ENCODE peak calls at places on chromosomes 4 and X, in five cellular contexts. Y is tibial nerve, S is psoas muscle, Z is Panc1, U is transverse colon. J is an unnamed sample. For H3K4me1, the result is how much of the 10 kb centered on the place peaks cover.

GRCh38 chr4:14934704-14935390 is 67.4 kb upstream of the CPEB2 start:
- DNase-seq in S (no peak), Z (no peak), Y (no peak), U (no peak), J (no peak)

GRCh38 chrX:74232859-74233258 is 71.1 kb upstream of the ZCCHC13 start:
- DNase-seq in Y (no peak), Z (no peak), U (no peak), S (no peak), J (no peak)

GRCh38 chr4:1400861-1401408 is 5.3 kb downstream of the NKX1-1 start:
- DNase-seq in Z (no peak), U (no peak), Y (no peak), S (peak), J (no peak)

GRCh38 chrX:106707771-106708454 is 18.6 kb upstream of the RNF128 start:
- DNase-seq in Z (peak), S (no peak), U (no peak), Y (no peak), J (no peak)

GRCh38 chrX:130125090-130125489 is 14.8 kb upstream of the ELF4 start:
- DNase-seq in S (peak), U (peak), Y (peak), Z (no peak), J (no peak)

GRCh38 chrX:12872741-12873140 is 5.9 kb downstream of the TLR7 start:
- DNase-seq in Y (no peak), Z (no peak), U (no peak), S (no peak), J (no peak)

GRCh38 chrX:105823092-105823454 is 734 bp downstream of the NRK start:
- DNase-seq in Y (no peak), Z (no peak), U (no peak), S (no peak), J (no peak)

GRCh38 chr4:115370490-115370889 is 257.1 kb upstream of the NDST4 start:
- DNase-seq in S (no peak), Z (no peak), Y (no peak), U (no peak), J (no peak)

GRCh38 chr4:114178392-114178791 is 198.9 kb upstream of the ARSJ start:
- DNase-seq in Z (no peak), U (no peak), S (no peak), Y (no peak), J (no peak)

GRCh38 chrX:45758738-45759397 is 558.2 kb upstream of the DIPK2B start:
- DNase-seq in S (no peak), U (no peak), Y (no peak), Z (no peak), J (no peak)

GRCh38 chr4:125689839-125690238 is 375.1 kb downstream of the FAT4 start:
- DNase-seq in U (no peak), Y (no peak), Z (no peak), S (no peak), J (no peak)

GRCh38 chr4:189511581-189511980 is 429.1 kb upstream of the FRG1 start:
- DNase-seq in U (no peak), Z (no peak), S (no peak), Y (no peak), J (no peak)

GRCh38 chr4:73311428-73311827 is 52.8 kb upstream of the ANKRD17 start:
- DNase-seq in Z (no peak), S (no peak), U (no peak), Y (no peak), J (no peak)

GRCh38 chrX:11474021-11474420 is 180.8 kb downstream of the AMELX start:
- DNase-seq in Z (no peak), Y (no peak), U (no peak), S (no peak), J (no peak)

GRCh38 chrX:129176710-129177109 is 346.6 kb downstream of the SMARCA1 start:
- DNase-seq in Z (no peak), Y (no peak), U (no peak), S (no peak), J (no peak)

GRCh38 chrX:50618788-50619558 is 148.3 kb upstream of the DGKK start:
- DNase-seq in Y (no peak), U (peak), Z (no peak), S (no peak), J (no peak)

GRCh38 chr4:11480683-11481082 is 52.0 kb upstream of the HS3ST1 start:
- DNase-seq in S (no peak), Z (no peak), Y (no peak), U (no peak), J (no peak)

GRCh38 chr4:64166365-64166764 is 242.9 kb downstream of the TECRL start:
- DNase-seq in Y (no peak), U (no peak), Z (no peak), S (no peak), J (no peak)

GRCh38 chr4:101192244-101192643 is 155.1 kb downstream of the PPP3CA start:
- DNase-seq in Z (no peak), U (no peak), S (no peak), Y (no peak), J (no peak)

GRCh38 chr4:47838445-47838844 is 578 bp upstream of the CORIN start:
- DNase-seq in Z (no peak), S (no peak), Y (no peak), U (no peak), J (no peak)

GRCh38 chr4:140556372-140557085 is 12.2 kb downstream of the UCP1 start:
- DNase-seq in Y (no peak), S (no peak), Z (no peak), U (no peak), J (no peak)

GRCh38 chr4:124635331-124635730 is 77.2 kb downstream of the ANKRD50 start:
- DNase-seq in U (no peak), Z (no peak), S (no peak), Y (no peak), J (no peak)

GRCh38 chr4:111601671-111602070 is 543.6 kb upstream of the FAM241A start:
- DNase-seq in Y (no peak), U (no peak), Z (no peak), S (no peak), J (no peak)

GRCh38 chr4:52917836-52918235 is 55.7 kb downstream of the RASL11B start:
- DNase-seq in Y (no peak), S (no peak), U (no peak), Z (no peak), J (no peak)

GRCh38 chr4:163582688-163583087 is 88.2 kb downstream of the TMA16 start:
- DNase-seq in Y (no peak), Z (no peak), U (no peak), S (no peak), J (no peak)

GRCh38 chr4:82017680-82018079 is 356.1 kb downstream of the HNRNPD start:
- DNase-seq in Y (no peak), U (no peak), S (no peak), Z (no peak), J (no peak)

GRCh38 chrX:40513012-40513411 is 67.8 kb upstream of the ATP6AP2 start:
- DNase-seq in S (no peak), Y (no peak), U (no peak), Z (no peak), J (no peak)

GRCh38 chr4:94455081-94455480 is 3.3 kb downstream of the PDLIM5 start:
- DNase-seq in S (peak), U (peak), Y (no peak), Z (no peak), J (no peak)

GRCh38 chrX:24372021-24372763 is 11.8 kb downstream of the SUPT20HL1 start:
- DNase-seq in Z (no peak), S (no peak), Y (no peak), U (no peak), J (no peak)

GRCh38 chr4:102466298-102466697 is 34.9 kb upstream of the NFKB1 start:
- DNase-seq in Z (no peak), S (no peak), Y (no peak), U (no peak), J (no peak)

GRCh38 chr4:1171306-1172227 is 816 bp downstream of the SPON2 start:
- DNase-seq in Z (no peak), S (peak), U (peak), Y (no peak), J (no peak)

GRCh38 chr4:76300012-76300411 is 6.5 kb upstream of the STBD1 start:
- DNase-seq in S (no peak), Y (no peak), Z (no peak), U (no peak), J (no peak)

GRCh38 chr4:151324449-151325319 is 721 bp downstream of the SH3D19 start:
- DNase-seq in U (peak), Y (no peak), S (peak), Z (peak), J (no peak)

GRCh38 chr4:176939445-176939844 is 146.7 kb upstream of the VEGFC start:
- DNase-seq in U (no peak), Z (no peak), S (no peak), Y (no peak), J (no peak)

GRCh38 chrX:47200385-47201150 is 6.9 kb downstream of the UBA1 start:
- DNase-seq in U (peak), S (peak), Z (peak), Y (peak), J (no peak)
- TF ChIP-seq CTCF in U (no peak), S (peak), Z (no peak), Y (peak), J (peak)

DNA sequence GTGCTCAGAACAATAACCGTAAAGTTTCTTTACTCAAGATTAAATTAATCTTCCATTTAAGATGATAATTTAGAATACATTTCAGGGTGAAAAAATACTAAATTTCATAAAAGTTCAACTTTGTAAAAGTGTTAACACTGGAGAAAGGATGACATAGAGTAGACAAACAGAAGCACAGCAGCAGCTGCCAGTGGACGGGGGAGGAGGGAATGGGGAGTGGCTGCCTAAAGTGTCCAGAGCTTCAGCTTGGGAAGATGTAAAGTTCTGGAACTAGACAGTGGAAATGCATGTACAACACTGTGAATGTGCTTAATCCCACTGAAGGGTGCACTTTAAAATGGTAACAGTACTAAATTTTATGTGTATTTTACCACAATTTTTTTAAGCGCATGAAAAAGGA is 39.9 kb downstream of the RELL1 start:
- DNase-seq in Z (no peak), Y (no peak), S (no peak), U (no peak), J (no peak)
- H3K4me1 ChIP-seq in Z (under half), Y (under half), S (under half), U (under half), J (under half)

GRCh38 chrX:36684053-36684452 is 324.1 kb upstream of the FAM47C start:
- DNase-seq in Z (no peak), S (no peak), U (no peak), Y (no peak), J (no peak)
- H3K27ac ChIP-seq in Z (no peak), S (no peak), U (no peak), Y (no peak), J (no peak)

GRCh38 chr4:182023469-182023868 is 219.7 kb upstream of the TENM3 start:
- DNase-seq in U (no peak), S (no peak), Y (no peak), Z (no peak), J (no peak)
- TF ChIP-seq CTCF in U (no peak), S (no peak), Y (no peak), Z (no peak), J (no peak)

GRCh38 chr4:7585768-7586167 is 151.0 kb upstream of the PSAPL1 start:
- DNase-seq in S (no peak), Y (no peak), U (no peak), Z (no peak), J (no peak)
- H3K4me1 ChIP-seq in S (under half), Y (under half), U (under half), Z (under half), J (under half)

GRCh38 chr4:83113429-83113786 is 1.1 kb downstream of the PLAC8 start:
- DNase-seq in S (no peak), Z (no peak), U (no peak), Y (no peak), J (no peak)
- H3K27ac ChIP-seq in S (no peak), Z (peak), U (peak), Y (peak), J (peak)

DNA sequence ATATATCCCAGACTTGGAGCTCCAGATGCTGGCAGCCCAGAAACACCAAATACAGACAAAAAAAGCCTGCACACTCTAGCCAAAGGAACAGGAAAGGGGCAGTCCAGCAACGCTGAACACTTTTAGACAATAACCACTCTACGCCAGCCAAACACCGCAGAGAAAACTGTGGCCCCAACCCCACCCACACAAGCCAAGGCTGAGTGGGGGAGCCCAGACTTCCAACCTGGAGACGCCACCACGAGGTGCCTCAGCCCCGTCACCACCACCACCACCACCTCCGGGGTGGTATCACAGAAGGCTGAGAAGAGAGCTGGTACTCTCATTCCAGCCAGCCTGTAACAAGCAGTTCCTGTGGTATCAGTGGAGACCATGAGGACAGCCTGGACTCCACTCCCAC is 22.8 kb downstream of the MEPE start:
- DNase-seq in Y (no peak), U (no peak), S (no peak), Z (no peak), J (no peak)
- TF ChIP-seq CTCF in Y (no peak), U (no peak), S (no peak), Z (no peak), J (no peak)

DNA sequence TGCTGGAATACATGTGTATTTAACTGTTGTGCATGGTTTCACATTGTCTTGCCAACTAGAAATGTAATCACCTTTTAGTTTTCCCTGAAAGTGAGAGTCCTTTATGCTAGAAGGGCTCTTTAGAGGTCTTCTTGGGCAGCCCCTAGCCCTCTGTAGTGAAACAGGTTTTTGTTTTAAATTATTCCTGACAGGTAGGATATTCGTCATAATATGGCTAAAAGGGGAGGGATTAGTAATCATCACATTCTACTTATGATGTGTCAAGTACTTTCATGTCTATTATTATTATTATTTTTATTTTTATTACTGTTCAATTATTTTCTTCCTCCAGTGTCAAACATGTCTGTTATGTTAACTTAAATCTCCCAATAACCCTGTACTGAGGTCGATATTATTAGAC is 35.5 kb downstream of the MSN start:
- DNase-seq in U (no peak), Y (no peak), S (no peak), Z (no peak), J (no peak)
- H3K4me1 ChIP-seq in U (under half), Y (half or more), S (under half), Z (under half), J (under half)

GRCh38 chr4:105808459-105809041 is 86.7 kb upstream of the NPNT start:
- DNase-seq in U (no peak), S (no peak), Z (no peak), Y (no peak), J (no peak)
- H3K27ac ChIP-seq in U (peak), S (no peak), Z (no peak), Y (no peak), J (no peak)

GRCh38 chr4:2712261-2712842 is 43.8 kb downstream of the TNIP2 start:
- DNase-seq in U (no peak), Z (no peak), S (peak), Y (no peak), J (no peak)
- TF ChIP-seq CTCF in U (no peak), Z (no peak), S (no peak), Y (no peak), J (no peak)